ENCODE peak calls at places on chromosomes 16 and 17, in six cellular contexts. Z is endodermal cell; H is small intestine; K is tibial artery; S is CD4-positive, CD25-positive, alpha-beta regulatory T cell; Y is heart left ventricle. R is an unnamed sample.

GRCh38 chr16:74034862-74035261 is 261.8 kb upstream of the PSMD7 start:
- DNase-seq in K (no peak), S (no peak), Y (no peak), H (peak), Z (no peak), R (no peak)

GRCh38 chr16:265002-265529 is 10.7 kb downstream of the RGS11 start:
- DNase-seq in Y (no peak), H (no peak), S (no peak), Z (no peak), K (no peak), R (no peak)

GRCh38 chr16:27520982-27521673 is 28.6 kb downstream of the GTF3C1 start:
- DNase-seq in Y (peak), Z (peak), S (no peak), K (peak), H (no peak), R (no peak)

GRCh38 chr16:87464691-87465300 is 28.0 kb downstream of the ZCCHC14 start:
- DNase-seq in K (peak), Z (no peak), Y (peak), H (peak), S (no peak), R (no peak)

GRCh38 chr16:81707411-81708321 is 71.4 kb upstream of the PLCG2 start:
- DNase-seq in K (no peak), S (no peak), H (peak), Y (no peak), Z (no peak), R (no peak)

GRCh38 chr16:75072239-75072947 is 44.2 kb downstream of the LDHD start:
- DNase-seq in H (peak), Z (no peak), S (no peak), K (no peak), Y (no peak), R (no peak)

GRCh38 chr17:49545811-49546545 is 29.7 kb upstream of the NXPH3 start:
- DNase-seq in K (no peak), S (no peak), H (no peak), Z (peak), Y (no peak), R (no peak)

GRCh38 chr17:56819431-56820145 is 14.1 kb downstream of the C17orf67 start:
- DNase-seq in K (no peak), Y (peak), Z (peak), S (peak), H (peak), R (peak)

GRCh38 chr17:69711504-69711903 is 297.0 kb downstream of the MAP2K6 start:
- DNase-seq in K (no peak), Z (no peak), S (no peak), H (no peak), Y (no peak), R (no peak)

GRCh38 chr17:53619025-53619424 is 203.7 kb upstream of the KIF2B start:
- DNase-seq in Y (no peak), S (no peak), K (no peak), H (no peak), Z (no peak), R (no peak)

GRCh38 chr17:537133-537532 is 177.5 kb downstream of the VPS53 start:
- DNase-seq in K (no peak), Z (peak), S (no peak), H (no peak), Y (no peak), R (no peak)

GRCh38 chr17:66580601-66581385 is 254.1 kb upstream of the CACNG5 start:
- DNase-seq in S (no peak), Z (no peak), H (peak), Y (no peak), K (no peak), R (no peak)

GRCh38 chr17:41687828-41688640 is 651 bp upstream of the EIF1 start:
- DNase-seq in H (peak), K (peak), S (no peak), Z (peak), Y (peak), R (no peak)

GRCh38 chr17:18257747-18258355 is 687 bp downstream of the FLII start:
- DNase-seq in Y (peak), H (peak), Z (peak), S (peak), K (peak), R (peak)

GRCh38 chr16:1211451-1212268 is 13.4 kb downstream of the TPSG1 start:
- DNase-seq in H (no peak), K (no peak), Y (no peak), Z (no peak), S (no peak), R (no peak)

GRCh38 chr16:81214745-81215166 is 23.7 kb upstream of the BCO1 start:
- DNase-seq in K (no peak), S (no peak), Z (peak), H (peak), Y (no peak), R (no peak)

GRCh38 chr17:59815965-59816364 is 76.8 kb downstream of the TUBD1 start:
- DNase-seq in H (no peak), S (no peak), Y (no peak), K (no peak), Z (no peak), R (no peak)

GRCh38 chr17:15655162-15655561 is 28.9 kb downstream of the TRIM16 start:
- DNase-seq in Z (no peak), K (no peak), Y (no peak), H (peak), S (no peak), R (no peak)

GRCh38 chr17:47618416-47618815 is 31.3 kb upstream of the KPNB1 start:
- DNase-seq in S (no peak), Y (no peak), Z (peak), H (no peak), K (no peak), R (no peak)

GRCh38 chr17:47621293-47622178 is 28.2 kb upstream of the KPNB1 start:
- DNase-seq in H (no peak), Z (peak), S (no peak), K (peak), Y (peak), R (no peak)

GRCh38 chr17:47622179-47622549 is 27.6 kb upstream of the KPNB1 start:
- DNase-seq in K (no peak), H (no peak), Y (no peak), Z (no peak), S (no peak), R (no peak)

GRCh38 chr17:47624727-47625068 is 25.0 kb upstream of the KPNB1 start:
- DNase-seq in H (no peak), Z (no peak), Y (no peak), S (no peak), K (no peak), R (no peak)

GRCh38 chr17:47620503-47621245 is 29.0 kb upstream of the KPNB1 start:
- DNase-seq in S (no peak), Y (no peak), H (peak), Z (peak), K (no peak), R (no peak)
- H3K27ac ChIP-seq in S (no peak), Y (peak), H (no peak), Z (peak), K (peak), R (no peak)

DNA sequence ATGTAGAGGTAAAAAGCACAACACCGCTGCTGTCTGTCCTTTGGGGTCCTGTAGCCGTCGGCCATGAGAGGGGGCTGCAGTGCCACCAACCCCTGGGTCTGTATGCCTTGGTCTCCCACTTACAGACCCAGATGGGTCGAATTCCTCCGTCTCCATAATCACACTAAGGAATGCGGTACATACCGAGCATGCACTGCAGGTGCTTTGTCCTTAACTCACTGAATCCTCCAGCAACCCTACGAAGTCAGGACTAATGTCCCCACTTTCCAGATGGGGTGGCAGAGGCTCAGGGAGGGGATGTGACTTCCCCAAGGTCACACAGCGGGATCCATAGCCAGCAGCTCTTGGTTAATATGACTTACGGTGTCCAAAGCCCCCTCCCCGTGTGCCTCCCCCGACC is 219.9 kb upstream of the CIBAR2 start:
- DNase-seq in H (no peak), K (no peak), Y (no peak), Z (peak), S (no peak), R (no peak)
- H3K4me3 ChIP-seq in H (no peak), K (no peak), Y (no peak), Z (no peak), S (no peak), R (no peak)

GRCh38 chr16:88810166-88810867 is 1.4 kb downstream of the APRT start:
- DNase-seq in Y (no peak), Z (peak), H (no peak), K (peak), S (no peak), R (no peak)
- H3K27ac ChIP-seq in Y (peak), Z (no peak), H (peak), K (peak), S (peak), R (peak)

DNA sequence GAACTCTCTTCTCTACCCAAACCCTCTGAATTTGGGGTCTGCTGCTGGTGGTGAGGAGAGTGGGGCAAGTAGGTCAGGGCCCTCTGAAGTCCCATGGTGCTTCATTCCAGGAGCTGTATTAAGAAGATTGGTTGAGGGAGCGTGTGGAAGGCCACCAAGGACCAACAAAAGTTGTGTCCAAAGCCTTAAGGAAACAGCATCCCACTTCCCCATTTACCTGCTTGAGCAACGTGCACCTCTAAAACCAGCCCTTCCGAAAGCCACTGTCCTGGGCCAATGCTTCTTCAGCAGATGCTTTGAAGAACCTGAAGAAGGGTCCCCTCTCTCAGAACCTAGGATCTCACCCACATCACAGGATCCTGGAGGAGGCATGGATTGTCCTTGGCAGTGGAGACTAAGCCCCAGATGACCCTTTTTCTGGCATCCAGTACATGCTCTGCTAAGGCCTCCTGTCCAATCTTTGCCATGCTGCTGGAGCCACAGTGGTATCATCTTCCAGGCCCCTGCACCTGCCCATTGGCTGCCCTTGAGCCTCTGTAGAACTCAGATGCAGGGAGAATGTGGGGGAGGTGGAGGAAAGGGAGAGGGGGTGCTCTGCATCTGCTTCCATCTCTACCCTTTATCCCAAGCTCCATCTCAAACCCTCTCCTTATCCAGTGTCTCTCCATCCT is 5.8 kb upstream of the NR1D1 start:
- DNase-seq in Z (no peak), H (no peak), S (no peak), K (no peak), Y (no peak), R (no peak)
- H3K4me3 ChIP-seq in Z (no peak), H (no peak), S (no peak), K (no peak), Y (no peak), R (no peak)

GRCh38 chr16:31886227-31886626 is 12.6 kb downstream of the ZNF267 start:
- DNase-seq in H (no peak), S (no peak), Y (no peak), Z (no peak), K (no peak), R (no peak)
- H3K27ac ChIP-seq in H (no peak), S (no peak), Y (no peak), Z (no peak), K (no peak), R (no peak)

GRCh38 chr16:70432304-70432799 is 6.5 kb downstream of the ST3GAL2 start:
- DNase-seq in Z (no peak), Y (no peak), H (no peak), S (no peak), K (no peak), R (no peak)
- H3K4me3 ChIP-seq in Z (no peak), Y (no peak), H (no peak), S (no peak), K (no peak), R (no peak)

GRCh38 chr17:38886643-38887010 is 16.8 kb downstream of the LASP1 start:
- DNase-seq in H (peak), Z (no peak), K (no peak), S (no peak), Y (no peak), R (no peak)
- H3K27ac ChIP-seq in H (peak), Z (no peak), K (peak), S (no peak), Y (no peak), R (peak)

GRCh38 chr17:83079340-83079747 is at the start of gene METRNL:
- DNase-seq in Y (peak), S (peak), H (peak), Z (peak), K (peak), R (peak)

GRCh38 chr17:83082435-83082834 is 3.0 kb downstream of the METRNL start:
- DNase-seq in H (no peak), S (no peak), K (no peak), Z (no peak), Y (no peak), R (no peak)

GRCh38 chr17:83079766-83080616 is 582 bp downstream of the METRNL start:
- DNase-seq in S (no peak), H (no peak), K (no peak), Y (no peak), Z (no peak), R (no peak)

GRCh38 chr17:83081561-83082201 is 2.3 kb downstream of the METRNL start:
- DNase-seq in Y (no peak), H (peak), S (no peak), Z (no peak), K (peak), R (no peak)

GRCh38 chr17:83080641-83081560 is 1.5 kb downstream of the METRNL start:
- DNase-seq in K (peak), H (no peak), Z (peak), Y (no peak), S (peak), R (peak)
- H3K4me3 ChIP-seq in K (peak), H (peak), Z (no peak), Y (peak), S (no peak), R (peak)